ENCODE peak calls at places on chromosome 3, in six cellular contexts. N, C, D, V, A and G are unnamed samples.

GRCh38 chr3:61541694-61542093 is 19.7 kb upstream of the PTPRG start:
- DNase-seq in D (no peak), N (no peak), C (no peak), A (peak; percentile 32), V (no peak), G (no peak)

GRCh38 chr3:181724432-181724740 is 12.7 kb downstream of the SOX2 start:
- DNase-seq in D (no peak), V (no peak), N (no peak), A (no peak), C (no peak), G (no peak)

GRCh38 chr3:154229217-154229590 is 95.1 kb downstream of the DHX36 start:
- DNase-seq in A (peak; percentile 6), C (no peak), D (no peak), V (no peak), N (no peak), G (no peak)

GRCh38 chr3:127544806-127545545 is 45.6 kb downstream of the TPRA1 start:
- DNase-seq in C (no peak), A (no peak), V (no peak), N (no peak), D (no peak), G (no peak)

GRCh38 chr3:172268425-172268824 is 179.8 kb downstream of the GHSR start:
- DNase-seq in V (no peak), D (no peak), A (no peak), C (no peak), N (no peak), G (no peak)

GRCh38 chr3:65638301-65638700 is 400.4 kb downstream of the MAGI1 start:
- DNase-seq in D (no peak), V (no peak), C (no peak), A (no peak), N (no peak), G (no peak)

GRCh38 chr3:48694610-48695051 is 8.9 kb upstream of the NCKIPSD start:
- DNase-seq in N (no peak), V (no peak), A (peak; percentile 73), C (peak; percentile 25), D (peak; percentile 87), G (peak; percentile 87)

GRCh38 chr3:175212896-175213295 is 353.8 kb downstream of the NAALADL2 start:
- DNase-seq in A (no peak), C (no peak), D (no peak), N (no peak), V (no peak), G (peak; percentile 40)

GRCh38 chr3:133827684-133828083 is 22.1 kb downstream of the SRPRB start:
- DNase-seq in C (no peak), N (no peak), D (no peak), A (no peak), V (no peak), G (no peak)

GRCh38 chr3:126014252-126014651 is 45.3 kb downstream of the ROPN1B start:
- DNase-seq in N (no peak), C (no peak), D (peak; percentile 73), V (no peak), A (no peak), G (peak; percentile 82)

GRCh38 chr3:165273411-165273810 is 77.2 kb upstream of the SLITRK3 start:
- DNase-seq in V (no peak), N (no peak), D (no peak), A (no peak), C (no peak), G (no peak)

GRCh38 chr3:44114142-44114541 is 127.5 kb upstream of the TOPAZ1 start:
- DNase-seq in C (peak; percentile 29), N (no peak), A (no peak), V (peak; percentile 31), D (peak; percentile 56), G (peak; percentile 36)

GRCh38 chr3:7682822-7683229 is 818.8 kb upstream of the LMCD1 start:
- DNase-seq in N (no peak), A (peak; percentile 74), C (no peak), V (no peak), D (peak; percentile 2), G (peak; percentile 68)

GRCh38 chr3:79258479-79258878 is 509.3 kb downstream of the ROBO1 start:
- DNase-seq in N (no peak), V (no peak), C (no peak), D (no peak), A (no peak), G (peak; percentile 59)

GRCh38 chr3:46375814-46376213 is 5.1 kb downstream of the CCR5 start:
- DNase-seq in D (no peak), A (no peak), C (no peak), V (no peak), N (no peak), G (no peak)

GRCh38 chr3:153232737-153233330 is 70.8 kb downstream of the RAP2B start:
- DNase-seq in V (no peak), A (no peak), N (no peak), C (no peak), D (peak; percentile 64), G (peak; percentile 76)

GRCh38 chr3:20225769-20226168 is 39.8 kb upstream of the SGO1 start:
- DNase-seq in D (no peak), V (no peak), C (peak; percentile 42), N (no peak), A (peak; percentile 45), G (peak; percentile 25)